ENCODE peak calls at places on chromosomes 13 and 19, in four cellular contexts. B is AG09309, U is heart left ventricle, K is adipocyte. J is an unnamed sample.

GRCh38 chr13:34750078-34750703 is 191.9 kb upstream of the NBEA start:
- DNase-seq in B (no peak), U (peak; percentile 33), K (peak; percentile 47), J (no peak)

GRCh38 chr19:6393982-6394412 is 1.0 kb upstream of the GTF2F1 start:
- DNase-seq in B (no peak), U (no peak), K (no peak), J (no peak)

GRCh38 chr19:54594737-54595136 is 1.3 kb downstream of the LILRA1 start:
- DNase-seq in B (no peak), U (no peak), K (no peak), J (no peak)

GRCh38 chr13:86986448-86986847 is 684.7 kb upstream of the SLITRK5 start:
- DNase-seq in B (no peak), U (no peak), K (no peak), J (no peak)

GRCh38 chr19:3516675-3517207 is 10.6 kb downstream of the FZR1 start:
- DNase-seq in B (no peak), U (no peak), K (no peak), J (peak; percentile 55)

GRCh38 chr19:13212759-13213330 is 62.6 kb downstream of the IER2 start:
- DNase-seq in B (no peak), U (peak; percentile 51), K (peak; percentile 56), J (peak; percentile 66)

GRCh38 chr13:60620611-60621395 is 223.8 kb downstream of the TDRD3 start:
- DNase-seq in B (no peak), U (no peak), K (no peak), J (no peak)

GRCh38 chr19:34237283-34237682 is 17.1 kb upstream of the GARRE1 start:
- DNase-seq in B (no peak), U (no peak), K (no peak), J (no peak)

GRCh38 chr13:90362718-90363117 is 984.8 kb upstream of the MIR17HG start:
- DNase-seq in B (no peak), U (no peak), K (no peak), J (no peak)

GRCh38 chr19:43984687-43985000 is 656 bp downstream of the ZNF155 start:
- DNase-seq in B (no peak), U (peak; percentile 42), K (no peak), J (no peak)

GRCh38 chr13:95553614-95554385 is 1.3 kb downstream of the CLDN10 start:
- DNase-seq in B (no peak), U (no peak), K (peak; percentile 5), J (no peak)
- H3K4me3 ChIP-seq in B (no peak overlapping the region), U (no peak overlapping the region), K (no peak overlapping the region), J (no peak overlapping the region)

DNA sequence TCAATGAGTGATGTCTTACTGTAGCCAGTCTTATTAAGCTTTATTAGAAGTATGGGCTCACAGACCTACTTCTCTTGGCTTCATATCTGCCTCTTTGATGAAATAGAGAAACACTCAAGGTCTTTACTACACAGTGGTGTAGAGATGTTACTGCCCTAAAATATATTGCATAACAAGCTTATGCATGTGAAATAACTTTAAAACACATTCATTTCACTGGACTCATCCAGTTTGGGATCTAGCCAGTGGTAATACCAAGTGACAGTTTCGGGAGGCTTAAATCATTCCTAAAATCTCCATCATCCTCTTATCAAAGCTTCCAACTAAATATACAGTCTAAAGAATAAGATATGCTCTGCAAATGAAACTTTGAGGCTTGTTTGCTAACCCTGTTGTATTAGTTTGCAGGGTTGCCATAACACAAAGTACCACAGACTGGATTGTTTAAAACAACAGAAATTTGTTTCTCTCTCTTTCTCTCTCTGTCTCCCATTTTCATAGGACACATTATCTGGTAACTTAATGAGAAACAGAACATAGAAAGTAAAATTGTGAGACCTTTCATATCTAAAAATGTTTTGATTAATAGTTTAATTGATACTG is 52.8 kb downstream of the THSD1 start:
- DNase-seq in B (peak; percentile 75), U (no peak), K (peak; percentile 63), J (no peak)
- H3K4me3 ChIP-seq in B (no peak overlapping the region), U (no peak overlapping the region), K (peak overlapping the region; percentile 13), J (no peak overlapping the region)

GRCh38 chr13:75486146-75486545 is 4.2 kb upstream of the TBC1D4 start:
- DNase-seq in B (no peak), U (no peak), K (no peak), J (no peak)
- H3K4me3 ChIP-seq in B (no peak overlapping the region), U (no peak overlapping the region), K (no peak overlapping the region), J (no peak overlapping the region)

GRCh38 chr13:87999791-88000190 is 328.6 kb downstream of the SLITRK5 start:
- DNase-seq in B (no peak), U (no peak), K (no peak), J (no peak)

GRCh38 chr13:88000787-88001186 is 329.6 kb downstream of the SLITRK5 start:
- DNase-seq in B (no peak), U (no peak), K (no peak), J (no peak)

GRCh38 chr13:87998081-87998480 is 326.9 kb downstream of the SLITRK5 start:
- DNase-seq in B (no peak), U (no peak), K (no peak), J (no peak)

GRCh38 chr13:88000239-88000638 is 329.1 kb downstream of the SLITRK5 start:
- DNase-seq in B (no peak), U (no peak), K (no peak), J (no peak)

DNA sequence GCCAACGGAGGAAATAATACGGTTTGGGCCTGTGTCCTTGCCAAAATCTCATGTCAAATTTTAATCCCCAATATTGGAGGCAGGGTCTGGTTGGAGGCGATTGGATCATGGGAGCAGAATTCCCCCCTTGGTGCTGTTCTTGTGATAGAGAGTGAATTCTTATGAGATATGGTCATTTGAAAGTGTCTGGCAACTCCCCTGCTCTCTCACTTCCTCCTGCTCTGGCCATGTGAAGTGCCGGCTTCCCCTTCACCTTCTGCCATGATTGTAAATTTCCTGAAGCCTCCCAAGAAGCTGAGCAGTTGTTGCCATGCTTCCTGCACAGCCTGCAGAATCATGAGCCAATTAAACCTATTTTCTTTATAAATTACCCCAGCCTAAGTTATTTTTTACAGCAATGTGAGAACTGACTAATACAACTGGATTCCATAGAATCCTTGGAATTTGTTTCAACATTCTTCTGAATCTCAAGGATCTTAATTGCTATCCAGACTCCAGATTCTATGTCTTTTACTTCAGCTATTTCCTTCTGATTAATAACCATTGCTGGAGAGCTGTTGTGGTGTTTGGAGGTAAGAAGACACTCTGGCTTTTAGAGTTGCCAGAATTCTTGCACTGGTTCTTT is 328.1 kb downstream of the SLITRK5 start:
- DNase-seq in B (peak; percentile 18), U (no peak), K (no peak), J (no peak)
- H3K4me3 ChIP-seq in B (no peak overlapping the region), U (no peak overlapping the region), K (no peak overlapping the region), J (no peak overlapping the region)

GRCh38 chr19:47232422-47233211 is 1.6 kb upstream of the BBC3 start:
- DNase-seq in B (no peak), U (no peak), K (peak; percentile 73), J (no peak)
- H3K4me3 ChIP-seq in B (peak overlapping the region; percentile 42), U (no peak overlapping the region), K (peak overlapping the region; percentile 80), J (no peak overlapping the region)

DNA sequence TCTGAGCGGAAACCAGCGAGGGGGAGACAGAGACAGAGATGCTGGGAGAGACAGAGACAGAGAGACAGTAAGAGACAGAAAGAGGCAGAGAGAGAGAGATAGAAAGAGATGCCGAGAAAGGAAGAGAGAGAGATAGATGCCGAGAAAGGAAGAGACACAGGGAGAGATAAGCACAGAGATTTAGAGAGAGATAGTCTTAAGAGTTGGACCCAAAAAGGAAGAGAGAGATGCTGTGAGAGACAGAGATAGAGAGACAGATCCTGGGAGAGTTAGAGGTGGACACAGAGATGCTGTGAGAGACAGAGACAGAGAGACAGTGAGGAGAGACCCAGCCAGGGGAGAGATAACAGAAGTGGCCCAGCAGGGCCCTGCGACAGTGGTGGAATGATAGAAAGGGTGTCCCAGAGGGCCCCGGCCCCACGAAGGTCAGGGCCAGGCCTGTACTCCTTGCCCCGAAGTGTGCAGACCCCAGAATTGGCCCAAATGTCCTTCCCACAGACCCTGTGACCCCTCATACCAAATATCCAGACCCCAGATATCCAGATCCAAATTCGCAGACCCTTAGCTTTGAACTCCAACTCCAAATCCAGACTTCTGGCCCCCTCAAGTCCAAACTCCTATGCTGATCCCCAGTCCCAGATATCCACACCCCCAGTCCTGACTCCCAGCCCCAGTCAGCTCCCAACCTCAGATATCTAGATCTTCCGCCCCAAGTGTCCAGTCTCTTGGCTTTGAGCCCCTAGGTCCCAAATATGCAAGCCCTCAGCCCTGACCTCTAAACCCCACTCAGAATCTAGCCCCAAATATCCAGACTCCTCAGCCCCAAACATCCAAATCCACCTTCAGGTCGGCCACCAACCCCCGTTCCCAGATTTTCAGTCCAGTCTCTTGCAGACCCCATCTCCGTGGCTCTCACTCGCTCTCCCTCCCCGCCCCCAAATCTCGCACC is 1.1 kb downstream of the ERFL start:
- DNase-seq in B (no peak), U (no peak), K (no peak), J (no peak)
- H3K4me3 ChIP-seq in B (no peak overlapping the region), U (no peak overlapping the region), K (no peak overlapping the region), J (no peak overlapping the region)

DNA sequence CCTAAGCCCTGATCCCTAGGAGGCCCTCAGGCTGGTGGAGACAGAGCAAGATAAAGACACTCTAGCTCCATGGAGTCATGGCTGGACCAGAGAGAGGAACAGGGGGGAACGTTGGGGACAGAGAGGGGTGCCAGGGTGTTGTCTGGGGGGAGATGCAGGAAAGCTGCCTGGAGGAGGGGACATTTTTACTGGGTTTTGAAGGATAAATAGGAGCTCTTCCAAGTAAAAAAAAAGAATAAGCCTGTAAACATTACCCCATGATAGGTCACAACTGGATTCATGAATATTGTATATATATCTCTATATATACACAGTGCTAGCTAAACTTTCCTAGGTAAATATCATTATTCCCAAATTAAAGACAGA is 714 bp downstream of the HSH2D start:
- DNase-seq in B (no peak), U (no peak), K (no peak), J (no peak)
- H3K4me3 ChIP-seq in B (no peak overlapping the region), U (peak overlapping the region; percentile 31), K (no peak overlapping the region), J (peak overlapping the region; percentile 74)

DNA sequence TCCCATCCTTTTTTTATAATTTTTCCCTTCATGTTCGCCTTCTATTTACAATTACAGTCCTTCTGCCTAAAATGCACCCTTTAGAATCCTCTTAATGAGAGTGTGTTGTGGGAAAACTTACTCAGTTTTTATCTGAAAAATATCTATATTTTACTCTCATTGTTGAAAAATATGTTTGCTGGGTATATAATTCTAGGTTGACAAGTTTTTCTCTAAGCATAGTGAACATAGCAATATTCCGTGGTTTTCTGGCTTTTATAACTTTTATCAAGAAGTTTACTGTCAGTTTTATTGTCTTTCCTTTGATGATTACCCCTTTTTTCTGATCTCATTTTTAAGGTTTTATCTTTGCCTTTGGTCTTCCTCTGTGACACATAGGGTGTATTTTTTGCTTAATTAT is 57.3 kb downstream of the UQCRFS1 start:
- DNase-seq in B (no peak), U (no peak), K (no peak), J (no peak)
- H3K4me3 ChIP-seq in B (no peak overlapping the region), U (no peak overlapping the region), K (no peak overlapping the region), J (no peak overlapping the region)

GRCh38 chr19:51572908-51573307 is 1.8 kb downstream of the ZNF175 start:
- DNase-seq in B (peak; percentile 20), U (no peak), K (peak; percentile 5), J (no peak)

GRCh38 chr19:51573331-51573730 is 2.2 kb downstream of the ZNF175 start:
- DNase-seq in B (no peak), U (no peak), K (no peak), J (no peak)

GRCh38 chr19:51570962-51571575 is at the start of gene ZNF175:
- DNase-seq in B (peak; percentile 83), U (peak; percentile 95), K (peak; percentile 99), J (peak; percentile 79)

GRCh38 chr19:51571599-51571998 is 516 bp downstream of the ZNF175 start:
- DNase-seq in B (no peak), U (no peak), K (peak; percentile 40), J (no peak)

GRCh38 chr19:51572415-51572814 is 1.3 kb downstream of the ZNF175 start:
- DNase-seq in B (no peak), U (no peak), K (no peak), J (no peak)
- H3K4me3 ChIP-seq in B (peak overlapping the region; percentile 83), U (peak overlapping the region; percentile 81), K (peak overlapping the region; percentile 96), J (no peak overlapping the region)

J was measured in CD4-positive, alpha-beta memory T cell.